ENCODE peak calls at places on chromosomes 6 and 20, in four cellular contexts. X is pancreas, T is uterus, S is heart right ventricle. G is an unnamed sample. For H3K36me3, the result is how much of the 10 kb centered on the place peaks cover.

GRCh38 chr6:3001773-3002293 is 2.1 kb downstream of the NQO2 start:
- DNase-seq in S (peak), X (no peak), T (no peak), G (peak)

GRCh38 chr20:55057779-55058415 is 582.5 kb downstream of the DOK5 start:
- DNase-seq in T (no peak), X (no peak), S (no peak), G (peak)

GRCh38 chr20:23622839-23623343 is 14.9 kb downstream of the CST3 start:
- DNase-seq in T (peak), S (peak), X (no peak), G (peak)

GRCh38 chr6:13375360-13375878 is 47.1 kb upstream of the TBC1D7 start:
- DNase-seq in S (no peak), T (no peak), X (no peak), G (no peak)

GRCh38 chr6:7050911-7051779 is 56.6 kb upstream of the RREB1 start:
- DNase-seq in X (peak), T (peak), S (peak), G (peak)

GRCh38 chr6:7145269-7146078 is 37.7 kb downstream of the RREB1 start:
- DNase-seq in X (no peak), S (no peak), T (no peak), G (no peak)

GRCh38 chr6:155985660-155986138 is 530.1 kb upstream of the NOX3 start:
- DNase-seq in S (peak), X (no peak), T (peak), G (no peak)

GRCh38 chr6:63263456-63263855 is 52.2 kb downstream of the FKBP1C start:
- DNase-seq in S (no peak), X (no peak), T (no peak), G (no peak)

GRCh38 chr6:17045581-17046322 is 56.1 kb upstream of the STMND1 start:
- DNase-seq in T (no peak), S (no peak), X (no peak), G (peak)

GRCh38 chr20:46945465-46945864 is 50.8 kb downstream of the EYA2 start:
- DNase-seq in S (no peak), X (no peak), T (no peak), G (peak)

GRCh38 chr6:5937936-5938706 is 68.6 kb downstream of the NRN1 start:
- DNase-seq in S (no peak), T (no peak), X (no peak), G (no peak)

GRCh38 chr6:145015739-145016558 is 719.4 kb downstream of the EPM2A start:
- DNase-seq in T (no peak), X (no peak), S (no peak), G (peak)

GRCh38 chr6:109713097-109713496 is 22.0 kb downstream of the FIG4 start:
- DNase-seq in X (peak), S (no peak), T (no peak), G (no peak)

GRCh38 chr6:150118208-150118607 is 24.6 kb upstream of the PPP1R14C start:
- DNase-seq in T (no peak), X (no peak), S (no peak), G (no peak)

GRCh38 chr20:48094944-48095343 is 309.7 kb upstream of the SULF2 start:
- DNase-seq in X (no peak), T (no peak), S (no peak), G (no peak)

GRCh38 chr6:132741281-132741680 is 16.4 kb downstream of the VNN2 start:
- DNase-seq in S (no peak), X (no peak), T (no peak), G (no peak)

GRCh38 chr20:12090920-12091319 is 173.2 kb downstream of the BTBD3 start:
- DNase-seq in S (no peak), X (no peak), T (no peak), G (no peak)

GRCh38 chr6:97626586-97627441 is 343.8 kb upstream of the MMS22L start:
- DNase-seq in T (peak), S (no peak), X (no peak), G (no peak)

GRCh38 chr20:38055294-38055693 is 21.7 kb downstream of the RPRD1B start:
- DNase-seq in X (no peak), S (no peak), T (no peak), G (peak)

GRCh38 chr6:154343473-154344308 is 12.9 kb downstream of the IPCEF1 start:
- DNase-seq in T (no peak), S (peak), X (peak), G (peak)

GRCh38 chr20:6678101-6678500 is 89.4 kb upstream of the BMP2 start:
- DNase-seq in X (no peak), T (no peak), S (no peak), G (no peak)

GRCh38 chr20:25136643-25137559 is 55.0 kb upstream of the VSX1 start:
- DNase-seq in X (no peak), T (peak), S (peak), G (no peak)

GRCh38 chr20:3237011-3237957 is 1.7 kb downstream of the SLC4A11 start:
- DNase-seq in X (no peak), S (no peak), T (no peak), G (no peak)
- H3K36me3 ChIP-seq in X (under half), S (under half), T (under half), G (under half)

GRCh38 chr20:33993800-33994623 is at the start of gene RALY:
- DNase-seq in T (peak), X (peak), S (peak), G (peak)
- TF ChIP-seq CTCF in T (peak), X (no peak), S (no peak), G (no peak)

DNA sequence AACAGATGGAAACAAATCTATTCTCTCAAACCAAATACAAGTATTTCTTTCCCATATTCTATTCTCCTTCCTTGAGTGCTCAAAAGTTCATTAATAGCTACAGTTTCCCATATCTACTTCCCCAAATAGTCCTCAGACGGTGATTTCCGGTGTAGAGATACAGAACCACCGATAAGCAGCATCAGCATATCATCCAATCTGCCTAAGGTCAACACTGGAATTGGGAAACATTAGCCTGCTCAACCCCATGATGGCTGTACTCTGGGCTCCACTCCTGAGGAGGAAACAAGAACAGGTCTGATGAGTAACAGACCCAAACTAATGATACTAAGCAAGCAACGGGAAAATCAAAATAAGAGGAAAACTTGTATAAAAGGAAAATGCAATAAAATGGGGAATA is 115.6 kb downstream of the EPB41L2 start:
- DNase-seq in S (no peak), X (no peak), T (no peak), G (no peak)
- H3K36me3 ChIP-seq in S (under half), X (under half), T (under half), G (under half)

DNA sequence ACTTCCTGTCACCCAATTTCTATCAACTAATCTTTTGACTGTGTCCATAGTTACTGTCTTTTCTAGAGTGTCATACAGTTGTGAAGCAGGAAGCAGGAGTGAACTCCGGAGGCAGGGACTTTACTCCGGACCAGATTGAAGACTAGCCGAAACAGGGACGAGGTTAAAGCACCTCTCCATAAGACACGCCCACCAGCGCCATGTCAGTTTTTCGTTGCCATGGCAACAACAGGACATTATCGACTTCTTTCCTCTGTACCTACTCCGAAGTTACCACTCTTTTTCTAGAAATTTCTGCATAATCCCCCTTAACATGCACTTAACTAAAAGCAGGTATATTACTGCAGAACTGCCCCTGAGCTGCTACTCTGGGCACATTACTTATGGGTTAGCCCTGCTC is 25.2 kb downstream of the TRIM38 start:
- DNase-seq in S (no peak), X (no peak), T (no peak), G (no peak)
- TF ChIP-seq CTCF in S (no peak), X (no peak), T (no peak), G (no peak)

GRCh38 chr6:23394699-23395098 is 731.3 kb upstream of the NRSN1 start:
- DNase-seq in S (no peak), X (no peak), T (no peak), G (peak)
- H3K36me3 ChIP-seq in S (under half), X (under half), T (under half), G (under half)

DNA sequence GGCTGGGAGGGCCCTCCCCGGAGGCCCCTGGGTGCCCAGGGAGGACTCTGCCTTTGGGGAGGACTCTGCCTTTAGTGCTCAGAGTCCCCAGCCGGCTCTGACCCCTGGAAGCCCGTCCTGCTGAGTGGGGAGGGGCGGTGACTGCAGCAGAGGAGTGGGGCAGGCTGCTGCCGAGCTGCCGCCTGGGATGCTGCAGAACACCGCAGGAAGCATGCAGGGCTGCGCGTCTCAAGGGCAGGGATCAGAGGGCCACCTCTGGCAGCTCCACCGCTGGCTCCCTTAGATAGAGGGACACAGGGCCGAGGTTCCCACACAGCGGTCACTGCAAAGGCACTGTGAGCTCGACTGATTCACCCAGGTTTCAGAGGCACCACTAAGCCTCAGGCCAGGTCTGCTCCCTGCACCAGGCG is 82.2 kb upstream of the GATA5 start:
- DNase-seq in X (no peak), T (no peak), S (no peak), G (no peak)
- TF ChIP-seq CTCF in X (no peak), T (no peak), S (no peak), G (no peak)

DNA sequence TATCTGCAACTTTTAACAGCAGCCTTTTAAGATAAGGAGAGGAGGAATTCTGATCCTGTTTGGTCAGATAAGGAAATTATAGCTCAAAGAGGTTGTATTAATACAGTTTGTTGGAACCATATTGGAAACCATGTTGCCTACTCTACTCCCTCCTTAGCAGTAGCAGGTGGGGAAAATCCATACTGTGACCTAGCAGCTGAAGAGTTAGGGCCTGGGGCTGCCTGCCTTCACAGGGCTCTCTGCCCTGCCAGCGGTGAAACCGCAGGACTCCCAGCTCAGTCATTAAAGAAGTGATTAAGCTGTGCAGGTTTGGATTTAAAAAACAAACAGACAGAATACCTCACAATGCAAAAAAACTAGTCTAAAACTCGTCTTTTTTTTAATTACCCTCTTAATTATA is 30.1 kb downstream of the BRPF3 start:
- DNase-seq in T (no peak), S (no peak), X (no peak), G (no peak)
- H3K36me3 ChIP-seq in T (under half), S (under half), X (under half), G (half or more)

G was measured in cardiac muscle cell.